ENCODE peak calls at places on chromosome 1, in nine cellular contexts. T is HT1080; K is stimulated activated CD4-positive, alpha-beta T cell treated with anti-CD3 and anti-CD28 coated beads, Interleukin-1b, Interleukin-23, amount 100 ng/mL, for 48 hours; J is AG10803; Z is T-helper 22 cell; Y is effector CD4-positive, alpha-beta T cell; M is GM20000; D is C1 segment of cervical spinal cord; P is body of pancreas. A is an unnamed sample.

GRCh38 chr1:22258696-22259095 is 115.8 kb upstream of the WNT4 start:
- DNase-seq in T (no peak), K (no peak), J (no peak), Z (no peak), Y (no peak), M (no peak), D (no peak), P (no peak), A (no peak)

GRCh38 chr1:161119379-161120061 is 1.6 kb downstream of the NIT1 start:
- DNase-seq in T (peak), K (peak), J (peak), Z (peak), Y (peak), M (peak), D (no peak), P (peak), A (no peak)

GRCh38 chr1:27031235-27032118 is 18.8 kb upstream of the TENT5B start:
- DNase-seq in T (peak), K (no peak), J (peak), Z (no peak), Y (no peak), M (no peak), D (no peak), P (peak), A (peak)

GRCh38 chr1:93036672-93037071 is 42.4 kb upstream of the MTF2 start:
- DNase-seq in T (no peak), K (no peak), J (no peak), Z (no peak), Y (no peak), M (no peak), D (no peak), P (no peak), A (no peak)

GRCh38 chr1:234486858-234487830 is 8.2 kb upstream of the TARBP1 start:
- DNase-seq in T (peak), K (no peak), J (peak), Z (no peak), Y (no peak), M (peak), D (peak), P (peak), A (peak)

GRCh38 chr1:156248323-156248683 is 447 bp upstream of the PAQR6 start:
- DNase-seq in T (no peak), K (no peak), J (no peak), Z (no peak), Y (no peak), M (no peak), D (no peak), P (no peak), A (no peak)

GRCh38 chr1:61049850-61050540 is 32.4 kb upstream of the NFIA start:
- DNase-seq in T (peak), K (peak), J (peak), Z (peak), Y (peak), M (peak), D (peak), P (peak), A (peak)

GRCh38 chr1:159071970-159072582 is 4.5 kb downstream of the AIM2 start:
- DNase-seq in T (peak), K (no peak), J (peak), Z (no peak), Y (no peak), M (peak), D (peak), P (no peak), A (no peak)

GRCh38 chr1:224861317-224861716 is 68.2 kb upstream of the DNAH14 start:
- DNase-seq in T (no peak), K (no peak), J (no peak), Z (no peak), Y (no peak), M (no peak), D (no peak), P (no peak), A (no peak)

GRCh38 chr1:246428542-246429308 is 78.4 kb downstream of the SMYD3 start:
- DNase-seq in T (peak), K (peak), J (peak), Z (no peak), Y (no peak), M (no peak), D (no peak), P (no peak), A (no peak)

GRCh38 chr1:248696261-248696660 is 6.3 kb downstream of the OR14I1 start:
- DNase-seq in T (peak), K (no peak), J (peak), Z (no peak), Y (no peak), M (no peak), D (no peak), P (no peak), A (no peak)

GRCh38 chr1:212578043-212578442 is 30.5 kb upstream of the ATF3 start:
- DNase-seq in T (no peak), K (no peak), J (no peak), Z (no peak), Y (no peak), M (no peak), D (no peak), P (no peak), A (no peak)

GRCh38 chr1:21913763-21914162 is 23.3 kb downstream of the HSPG2 start:
- DNase-seq in T (no peak), K (peak), J (no peak), Z (no peak), Y (no peak), M (no peak), D (no peak), P (no peak), A (no peak)

GRCh38 chr1:113686891-113687624 is 72.2 kb downstream of the PHTF1 start:
- DNase-seq in T (no peak), K (no peak), J (peak), Z (no peak), Y (no peak), M (no peak), D (no peak), P (no peak), A (no peak)

GRCh38 chr1:213183036-213183672 is 132.1 kb downstream of the RPS6KC1 start:
- DNase-seq in T (no peak), K (no peak), J (no peak), Z (no peak), Y (no peak), M (no peak), D (no peak), P (no peak), A (no peak)

GRCh38 chr1:13513885-13514546 is at the start of gene LRRC38:
- DNase-seq in T (no peak), K (peak), J (no peak), Z (no peak), Y (no peak), M (no peak), D (no peak), P (no peak), A (no peak)

GRCh38 chr1:54018635-54019034 is 649 bp upstream of the LDLRAD1 start:
- DNase-seq in T (no peak), K (no peak), J (no peak), Z (no peak), Y (no peak), M (no peak), D (no peak), P (no peak), A (no peak)

GRCh38 chr1:94974824-94975223 is 47.9 kb upstream of the CNN3 start:
- DNase-seq in T (peak), K (no peak), J (peak), Z (no peak), Y (no peak), M (no peak), D (no peak), P (no peak), A (no peak)

GRCh38 chr1:153475282-153475681 is 14.8 kb upstream of the S100A7 start:
- DNase-seq in T (no peak), K (no peak), J (no peak), Z (no peak), Y (no peak), M (no peak), D (no peak), P (no peak), A (no peak)

GRCh38 chr1:173715538-173715844 is 710 bp downstream of the KLHL20 start:
- DNase-seq in T (no peak), K (no peak), J (no peak), Z (no peak), Y (no peak), M (no peak), D (no peak), P (no peak), A (no peak)

GRCh38 chr1:216237927-216238550 is 185.2 kb downstream of the USH2A start:
- DNase-seq in T (no peak), K (no peak), J (no peak), Z (no peak), Y (no peak), M (no peak), D (no peak), P (no peak), A (no peak)

GRCh38 chr1:111441573-111442192 is 7.4 kb downstream of the WDR77 start:
- DNase-seq in T (peak), K (peak), J (peak), Z (peak), Y (peak), M (peak), D (no peak), P (no peak), A (no peak)

GRCh38 chr1:229266269-229266668 is 4.6 kb upstream of the RAB4A start:
- DNase-seq in T (no peak), K (no peak), J (no peak), Z (no peak), Y (no peak), M (no peak), D (no peak), P (no peak), A (no peak)

GRCh38 chr1:1461721-1462317 is 9.7 kb upstream of the ATAD3B start:
- DNase-seq in T (no peak), K (no peak), J (no peak), Z (no peak), Y (no peak), M (no peak), D (no peak), P (no peak), A (no peak)

GRCh38 chr1:225428879-225429455 is 1.1 kb upstream of the LBR start:
- DNase-seq in T (no peak), K (no peak), J (no peak), Z (no peak), Y (no peak), M (peak), D (no peak), P (no peak), A (no peak)

GRCh38 chr1:27152004-27152828 is 2.7 kb downstream of the SLC9A1 start:
- DNase-seq in T (no peak), K (no peak), J (peak), Z (no peak), Y (no peak), M (no peak), D (no peak), P (peak), A (no peak)

GRCh38 chr1:30879940-30880339 is 28.6 kb downstream of the SDC3 start:
- DNase-seq in T (no peak), K (no peak), J (no peak), Z (no peak), Y (no peak), M (no peak), D (no peak), P (no peak), A (peak)

GRCh38 chr1:228264100-228264816 is 56.4 kb downstream of the OBSCN start:
- DNase-seq in T (no peak), K (no peak), J (no peak), Z (no peak), Y (no peak), M (no peak), D (no peak), P (no peak), A (no peak)

GRCh38 chr1:70331962-70332361 is 22.6 kb downstream of the ANKRD13C start:
- DNase-seq in T (no peak), K (no peak), J (peak), Z (no peak), Y (no peak), M (no peak), D (no peak), P (no peak), A (no peak)

GRCh38 chr1:111202707-111203623 is 2.5 kb upstream of the DENND2D start:
- DNase-seq in T (no peak), K (no peak), J (no peak), Z (no peak), Y (no peak), M (no peak), D (no peak), P (no peak), A (no peak)

GRCh38 chr1:239308701-239309333 is 77.6 kb upstream of the CHRM3 start:
- DNase-seq in T (peak), K (peak), J (no peak), Z (no peak), Y (no peak), M (no peak), D (no peak), P (peak), A (no peak)

A was measured in caudate nucleus.